ENCODE peak calls at places on chromosomes 1 and 21, in five cellular contexts. T is mammary epithelial cell, A is thoracic aorta, Y is tibial artery, Q is thyroid gland. V is an unnamed sample.
A peak's percentile ranks its signal among the peaks of the same experiment; 100 is the strongest.

GRCh38 chr1:183761871-183762270 is 43.0 kb upstream of the RGL1 start:
- DNase-seq in T (no peak), Q (no peak), A (no peak), Y (no peak), V (no peak)

GRCh38 chr1:8711161-8711560 is 106.3 kb downstream of the RERE start:
- DNase-seq in T (no peak), Q (no peak), Y (no peak), A (no peak), V (no peak)

GRCh38 chr1:221032616-221033342 is 153.5 kb downstream of the HLX start:
- DNase-seq in Q (no peak), Y (no peak), T (no peak), A (no peak), V (no peak)

GRCh38 chr1:110603058-110603457 is 3.1 kb downstream of the KCNA2 start:
- DNase-seq in Q (no peak), Y (no peak), T (no peak), A (no peak), V (no peak)

GRCh38 chr1:58397187-58397820 is 149.2 kb downstream of the OMA1 start:
- DNase-seq in A (no peak), T (peak; percentile 51), Q (no peak), Y (no peak), V (peak; percentile 39)

GRCh38 chr21:36450511-36450910 is 29.4 kb downstream of the CLDN14 start:
- DNase-seq in Y (no peak), A (no peak), T (no peak), Q (no peak), V (no peak)

GRCh38 chr1:237972186-237972585 is 81.5 kb upstream of the ZP4 start:
- DNase-seq in Y (no peak), T (no peak), Q (no peak), A (no peak), V (no peak)

GRCh38 chr1:200211157-200211556 is 183.6 kb downstream of the NR5A2 start:
- DNase-seq in Q (no peak), A (no peak), Y (no peak), T (peak; percentile 71), V (peak; percentile 32)

GRCh38 chr1:49016030-49016991 is 239.6 kb upstream of the BEND5 start:
- DNase-seq in Q (no peak), A (no peak), Y (no peak), T (no peak), V (peak; percentile 0)

GRCh38 chr1:11825131-11825530 is 19.1 kb downstream of the CLCN6 start:
- DNase-seq in Y (no peak), A (no peak), T (no peak), Q (no peak), V (no peak)

GRCh38 chr1:160522136-160522535 is 919 bp downstream of the SLAMF6 start:
- DNase-seq in Q (no peak), T (no peak), A (no peak), Y (no peak), V (no peak)

GRCh38 chr21:20004353-20004752 is 993.9 kb upstream of the NCAM2 start:
- DNase-seq in A (no peak), Y (no peak), Q (no peak), T (no peak), V (no peak)

GRCh38 chr1:60222492-60223369 is 149.2 kb upstream of the C1orf87 start:
- DNase-seq in T (no peak), Y (no peak), Q (no peak), A (no peak), V (no peak)

GRCh38 chr1:210698661-210699060 is 370.0 kb downstream of the HHAT start:
- DNase-seq in Q (no peak), T (no peak), Y (no peak), A (no peak), V (no peak)

GRCh38 chr1:201022824-201023516 is 544 bp downstream of the KIF21B start:
- DNase-seq in T (no peak), Y (no peak), A (no peak), Q (no peak), V (no peak)

GRCh38 chr1:20885121-20885520 is 98.0 kb upstream of the HP1BP3 start:
- DNase-seq in Y (no peak), T (no peak), A (no peak), Q (no peak), V (no peak)

GRCh38 chr1:181936768-181937581 is 124.5 kb downstream of the ZNF648 start:
- DNase-seq in T (peak; percentile 63), Q (peak; percentile 79), Y (no peak), A (no peak), V (peak; percentile 0)

GRCh38 chr1:64356636-64357256 is 113.2 kb upstream of the CACHD1 start:
- DNase-seq in Y (no peak), A (no peak), Q (no peak), T (no peak), V (no peak)

GRCh38 chr1:62481681-62482080 is 44.8 kb downstream of the USP1 start:
- DNase-seq in Q (no peak), Y (no peak), T (no peak), A (no peak), V (peak; percentile 33)

GRCh38 chr1:240883490-240883889 is 271.5 kb upstream of the GREM2 start:
- DNase-seq in Y (no peak), T (no peak), A (no peak), Q (no peak), V (no peak)

GRCh38 chr21:33976980-33977720 is 61.5 kb upstream of the ATP5PO start:
- DNase-seq in Q (no peak), T (no peak), A (no peak), Y (no peak), V (no peak)

GRCh38 chr1:58652351-58653184 is 47.3 kb downstream of the MYSM1 start:
- DNase-seq in Y (no peak), A (no peak), T (peak; percentile 75), Q (peak; percentile 67), V (peak; percentile 90)

GRCh38 chr1:15445390-15446122 is 7.3 kb downstream of the CTRC start:
- DNase-seq in A (no peak), Q (no peak), T (no peak), Y (no peak), V (no peak)

GRCh38 chr1:204449631-204450280 is 38.1 kb upstream of the PPP1R15B start:
- DNase-seq in Y (no peak), T (no peak), A (no peak), Q (no peak), V (no peak)

GRCh38 chr1:119631433-119632102 is 16.5 kb downstream of the ZNF697 start:
- DNase-seq in Q (peak; percentile 94), Y (peak; percentile 92), A (peak; percentile 35), T (peak; percentile 64), V (peak; percentile 78)

GRCh38 chr1:54173681-54174080 is 20.9 kb upstream of the CDCP2 start:
- DNase-seq in Y (no peak), T (no peak), Q (no peak), A (no peak), V (no peak)

GRCh38 chr1:151472852-151473731 is 13.8 kb upstream of the POGZ start:
- DNase-seq in Y (peak; percentile 71), Q (peak; percentile 44), T (peak; percentile 16), A (no peak), V (peak; percentile 78)

GRCh38 chr1:34929853-34930701 is 627 bp upstream of the DLGAP3 start:
- DNase-seq in T (no peak), Y (no peak), Q (no peak), A (no peak), V (no peak)

GRCh38 chr1:38536089-38536488 is 323.5 kb downstream of the RRAGC start:
- DNase-seq in A (no peak), T (no peak), Q (no peak), Y (no peak), V (no peak)

DNA sequence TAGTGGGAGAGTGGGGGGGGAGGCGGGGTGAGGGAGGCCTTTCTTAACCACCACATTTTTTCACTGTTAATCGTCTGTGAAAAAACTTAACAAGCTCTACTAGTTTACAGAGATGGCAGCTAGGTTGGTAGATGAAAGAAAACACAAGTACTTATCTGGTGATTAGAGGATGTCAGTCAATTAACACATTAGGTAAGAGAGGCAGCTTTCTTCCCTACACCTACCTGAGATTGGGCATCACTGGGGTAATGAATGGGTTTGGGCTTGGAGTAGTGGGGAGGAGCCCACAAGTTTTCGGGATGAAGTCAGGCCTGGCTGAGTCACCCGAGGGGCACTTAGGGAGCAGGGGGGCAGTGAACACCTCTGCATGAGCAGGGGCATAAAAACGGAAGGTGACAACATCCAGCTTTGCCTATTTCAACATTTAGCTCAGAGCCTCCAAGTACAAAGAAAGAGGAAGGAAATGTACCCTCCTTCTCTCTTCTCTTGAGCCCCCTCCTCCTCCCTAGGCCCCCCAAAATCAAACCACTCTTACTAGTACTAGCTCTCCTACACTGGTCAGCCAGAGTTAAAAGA is 2.5 kb downstream of the LBR start:
- DNase-seq in T (peak; percentile 62), Q (no peak), A (no peak), Y (no peak), V (peak; percentile 24)
- H3K4me3 ChIP-seq in T (peak overlapping the region; percentile 87), Q (no peak overlapping the region), A (no peak overlapping the region), Y (peak overlapping the region; percentile 98), V (no peak overlapping the region)

DNA sequence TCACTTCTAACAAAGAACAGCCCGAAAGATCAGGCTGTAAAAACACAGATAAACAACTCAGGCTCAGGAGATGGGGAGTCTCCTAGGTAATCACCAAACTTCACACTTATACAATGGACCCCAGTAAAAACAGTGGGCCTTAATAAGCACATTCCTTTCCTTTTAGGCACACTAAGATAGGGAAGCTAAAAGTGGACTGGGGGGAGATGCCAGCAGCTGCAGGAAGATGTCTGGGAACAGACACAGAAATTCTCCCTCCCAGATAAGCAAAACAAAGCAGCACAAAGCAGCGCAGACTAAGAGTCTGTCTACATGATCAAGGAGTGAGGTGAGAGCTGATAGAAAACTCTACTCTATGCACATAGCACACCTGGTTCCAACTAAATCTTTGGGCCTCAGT is 29.0 kb upstream of the CTBS start:
- DNase-seq in Q (no peak), A (no peak), T (no peak), Y (no peak), V (peak; percentile 25)
- H3K4me3 ChIP-seq in Q (no peak overlapping the region), A (peak overlapping the region; percentile 62), T (peak overlapping the region; percentile 18), Y (peak overlapping the region; percentile 40), V (peak overlapping the region; percentile 78)

GRCh38 chr1:2050482-2050792 is 226 bp downstream of the PRKCZ start:
- DNase-seq in Q (no peak), Y (no peak), A (no peak), T (peak; percentile 58), V (no peak)
- H3K4me3 ChIP-seq in Q (peak overlapping the region; percentile 84), Y (peak overlapping the region; percentile 35), A (peak overlapping the region; percentile 68), T (peak overlapping the region; percentile 84), V (no peak overlapping the region)

GRCh38 chr21:25567472-25567871 is 39.8 kb downstream of the MRPL39 start:
- DNase-seq in A (no peak), Q (no peak), Y (no peak), T (no peak), V (no peak)

GRCh38 chr21:25569711-25570110 is 37.6 kb downstream of the MRPL39 start:
- DNase-seq in T (no peak), Q (no peak), Y (no peak), A (no peak), V (no peak)

GRCh38 chr21:25568230-25568629 is 39.1 kb downstream of the MRPL39 start:
- DNase-seq in T (no peak), Y (no peak), Q (peak; percentile 23), A (no peak), V (no peak)

GRCh38 chr21:25566645-25567044 is 40.6 kb downstream of the MRPL39 start:
- DNase-seq in Y (no peak), T (no peak), A (no peak), Q (no peak), V (no peak)

DNA sequence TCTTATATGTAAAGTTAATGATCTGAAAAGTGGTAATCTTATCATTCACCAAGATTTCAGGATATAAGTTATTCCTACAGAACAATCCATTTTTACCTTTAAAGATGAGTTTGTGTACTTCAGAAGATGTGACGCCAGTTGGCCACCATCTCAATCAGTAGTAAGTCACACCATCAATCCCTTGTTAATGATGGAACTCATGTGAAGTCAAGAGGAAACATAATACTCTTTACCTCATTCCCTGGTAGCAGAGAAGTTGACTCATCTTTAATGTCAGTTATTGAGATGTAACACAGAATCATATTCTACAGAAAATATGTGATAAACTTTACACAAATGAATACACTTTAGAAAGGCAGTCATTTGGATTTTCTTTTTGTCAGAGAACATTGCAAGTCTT is 38.2 kb downstream of the MRPL39 start:
- DNase-seq in A (no peak), Q (no peak), Y (no peak), T (no peak), V (no peak)
- H3K4me3 ChIP-seq in A (no peak overlapping the region), Q (no peak overlapping the region), Y (no peak overlapping the region), T (no peak overlapping the region), V (no peak overlapping the region)